ENCODE peak calls at places on chromosomes 13 and 19, in seven cellular contexts. Q is KG1; F is hypothalamus; O is AG08396; J is CD8-positive, alpha-beta T cell; Z is endothelial cell; G is stimulated activated CD4-positive, alpha-beta T cell treated with anti-CD3 and anti-CD28 coated beads, Interleukin-15, amount 100 ng/mL, for 24 hours. S is an unnamed sample.

GRCh38 chr13:79423801-79424642 is 18.0 kb upstream of the RBM26 start:
- DNase-seq in Q (peak), F (no peak), O (peak), J (no peak), Z (no peak), G (no peak), S (peak)

GRCh38 chr13:24187185-24187584 is 26.7 kb downstream of the SPATA13 start:
- DNase-seq in Q (no peak), F (no peak), O (no peak), J (no peak), Z (no peak), G (peak), S (no peak)

GRCh38 chr19:1949304-1950101 is 8.5 kb downstream of the CSNK1G2 start:
- DNase-seq in Q (no peak), F (no peak), O (no peak), J (no peak), Z (no peak), G (no peak), S (no peak)

GRCh38 chr13:27403252-27403678 is 21.2 kb upstream of the GTF3A start:
- DNase-seq in Q (no peak), F (no peak), O (peak), J (no peak), Z (no peak), G (no peak), S (peak)

GRCh38 chr13:53137777-53138176 is 109.2 kb downstream of the OLFM4 start:
- DNase-seq in Q (no peak), F (no peak), O (peak), J (no peak), Z (no peak), G (no peak), S (peak)

GRCh38 chr19:15595069-15595468 is 19.9 kb upstream of the CYP4F8 start:
- DNase-seq in Q (no peak), F (no peak), O (no peak), J (no peak), Z (no peak), G (no peak), S (no peak)

GRCh38 chr19:58009666-58010301 is 7.2 kb upstream of the ZNF606 start:
- DNase-seq in Q (peak), F (peak), O (peak), J (no peak), Z (no peak), G (peak), S (peak)

GRCh38 chr13:37109080-37109678 is 3.7 kb upstream of the CSNK1A1L start:
- DNase-seq in Q (no peak), F (no peak), O (peak), J (no peak), Z (peak), G (no peak), S (peak)

GRCh38 chr13:90717451-90717936 is 630.0 kb upstream of the MIR17HG start:
- DNase-seq in Q (no peak), F (no peak), O (no peak), J (no peak), Z (no peak), G (no peak), S (peak)

GRCh38 chr13:110376120-110376519 is 69.0 kb downstream of the COL4A2 start:
- DNase-seq in Q (no peak), F (no peak), O (no peak), J (no peak), Z (no peak), G (no peak), S (no peak)

GRCh38 chr19:4932711-4933110 is 23.4 kb downstream of the UHRF1 start:
- DNase-seq in Q (no peak), F (no peak), O (no peak), J (no peak), Z (no peak), G (no peak), S (no peak)

GRCh38 chr19:35348909-35349611 is 1.4 kb downstream of the FFAR1 start:
- DNase-seq in Q (no peak), F (no peak), O (no peak), J (no peak), Z (no peak), G (no peak), S (no peak)

GRCh38 chr13:37775871-37776270 is 93.7 kb downstream of the TRPC4 start:
- DNase-seq in Q (no peak), F (no peak), O (no peak), J (no peak), Z (no peak), G (no peak), S (no peak)

GRCh38 chr19:11473725-11474124 is 7.1 kb downstream of the ELAVL3 start:
- DNase-seq in Q (no peak), F (no peak), O (no peak), J (no peak), Z (no peak), G (no peak), S (no peak)

GRCh38 chr19:29285187-29285687 is 72.3 kb upstream of the UQCRFS1 start:
- DNase-seq in Q (no peak), F (no peak), O (no peak), J (no peak), Z (no peak), G (no peak), S (no peak)

GRCh38 chr19:40216013-40216776 is 2.0 kb downstream of the TTC9B start:
- DNase-seq in Q (no peak), F (no peak), O (no peak), J (no peak), Z (no peak), G (no peak), S (no peak)

GRCh38 chr19:7223429-7223828 is 70.8 kb downstream of the INSR start:
- DNase-seq in Q (no peak), F (no peak), O (no peak), J (no peak), Z (no peak), G (no peak), S (no peak)

GRCh38 chr19:50384685-50385535 is 763 bp downstream of the POLD1 start:
- DNase-seq in Q (no peak), F (no peak), O (peak), J (no peak), Z (no peak), G (no peak), S (peak)

GRCh38 chr13:108281941-108282340 is 12.4 kb downstream of the TNFSF13B start:
- DNase-seq in Q (no peak), F (no peak), O (no peak), J (no peak), Z (no peak), G (no peak), S (no peak)

GRCh38 chr19:1566392-1567115 is 1.6 kb downstream of the MEX3D start:
- DNase-seq in Q (no peak), F (peak), O (peak), J (no peak), Z (peak), G (no peak), S (peak)

GRCh38 chr13:32537580-32538233 is 888 bp downstream of the N4BP2L2 start:
- DNase-seq in Q (no peak), F (no peak), O (no peak), J (peak), Z (peak), G (peak), S (peak)